ENCODE peak calls at places on chromosomes 1 and 21, in nine cellular contexts. One of them, this sample, is unnamed.

GRCh38 chr21:45078877-45079281 is 4.5 kb downstream of the ADARB1 start:
- DNase-seq in H9: no peak
- DNase-seq in dorsolateral prefrontal cortex: no peak
- DNase-seq in right lobe of liver: no peak
- DNase-seq in lower lobe of right lung: no peak
- DNase-seq in left ventricle myocardium inferior: no peak
- DNase-seq in hepatocyte: no peak
- DNase-seq in body of pancreas: no peak
- DNase-seq in tibial artery: no peak
- DNase-seq in this sample: peak; percentile 89

GRCh38 chr1:212437179-212437798 is 4.6 kb downstream of the NENF start:
- DNase-seq in H9: no peak
- DNase-seq in dorsolateral prefrontal cortex: no peak
- DNase-seq in right lobe of liver: no peak
- DNase-seq in lower lobe of right lung: no peak
- DNase-seq in left ventricle myocardium inferior: no peak
- DNase-seq in hepatocyte: no peak
- DNase-seq in body of pancreas: no peak
- DNase-seq in tibial artery: no peak
- DNase-seq in this sample: no peak

GRCh38 chr21:32283001-32283400 is 4.2 kb upstream of the MIS18A start:
- DNase-seq in H9: no peak
- DNase-seq in dorsolateral prefrontal cortex: no peak
- DNase-seq in right lobe of liver: no peak
- DNase-seq in lower lobe of right lung: no peak
- DNase-seq in left ventricle myocardium inferior: no peak
- DNase-seq in hepatocyte: no peak
- DNase-seq in body of pancreas: no peak
- DNase-seq in tibial artery: no peak
- DNase-seq in this sample: no peak

GRCh38 chr1:47191940-47192457 is 2.2 kb upstream of the PDZK1IP1 start:
- DNase-seq in H9: peak; percentile 20
- DNase-seq in dorsolateral prefrontal cortex: no peak
- DNase-seq in right lobe of liver: peak; percentile 14
- DNase-seq in lower lobe of right lung: no peak
- DNase-seq in left ventricle myocardium inferior: no peak
- DNase-seq in hepatocyte: no peak
- DNase-seq in body of pancreas: no peak
- DNase-seq in tibial artery: no peak
- DNase-seq in this sample: no peak

GRCh38 chr1:83959824-83960441 is 39.0 kb downstream of the TTLL7 start:
- DNase-seq in H9: no peak
- DNase-seq in dorsolateral prefrontal cortex: no peak
- DNase-seq in right lobe of liver: no peak
- DNase-seq in lower lobe of right lung: no peak
- DNase-seq in left ventricle myocardium inferior: no peak
- DNase-seq in hepatocyte: no peak
- DNase-seq in body of pancreas: no peak
- DNase-seq in tibial artery: no peak
- DNase-seq in this sample: no peak

GRCh38 chr1:183147735-183148134 is 38.3 kb upstream of the LAMC2 start:
- DNase-seq in H9: no peak
- DNase-seq in dorsolateral prefrontal cortex: no peak
- DNase-seq in right lobe of liver: no peak
- DNase-seq in lower lobe of right lung: no peak
- DNase-seq in left ventricle myocardium inferior: no peak
- DNase-seq in hepatocyte: no peak
- DNase-seq in body of pancreas: no peak
- DNase-seq in tibial artery: no peak
- DNase-seq in this sample: no peak

GRCh38 chr1:204569478-204569877 is 53.3 kb downstream of the MDM4 start:
- DNase-seq in H9: no peak
- DNase-seq in dorsolateral prefrontal cortex: no peak
- DNase-seq in right lobe of liver: no peak
- DNase-seq in lower lobe of right lung: no peak
- DNase-seq in left ventricle myocardium inferior: no peak
- DNase-seq in hepatocyte: no peak
- DNase-seq in body of pancreas: no peak
- DNase-seq in tibial artery: no peak
- DNase-seq in this sample: no peak

GRCh38 chr1:109499661-109500536 is 6.0 kb downstream of the CYB561D1 start:
- DNase-seq in H9: peak; percentile 80
- DNase-seq in dorsolateral prefrontal cortex: no peak
- DNase-seq in right lobe of liver: no peak
- DNase-seq in lower lobe of right lung: peak; percentile 68
- DNase-seq in left ventricle myocardium inferior: no peak
- DNase-seq in hepatocyte: peak; percentile 74
- DNase-seq in body of pancreas: peak; percentile 55
- DNase-seq in tibial artery: no peak
- DNase-seq in this sample: no peak

GRCh38 chr1:1098656-1099425 is 17.0 kb downstream of the C1orf159 start:
- DNase-seq in H9: no peak
- DNase-seq in dorsolateral prefrontal cortex: no peak
- DNase-seq in right lobe of liver: no peak
- DNase-seq in lower lobe of right lung: no peak
- DNase-seq in left ventricle myocardium inferior: no peak
- DNase-seq in hepatocyte: no peak
- DNase-seq in body of pancreas: no peak
- DNase-seq in tibial artery: peak; percentile 2
- DNase-seq in this sample: no peak

GRCh38 chr21:35473496-35473895 is 424.4 kb upstream of the RUNX1 start:
- DNase-seq in H9: no peak
- DNase-seq in dorsolateral prefrontal cortex: no peak
- DNase-seq in right lobe of liver: no peak
- DNase-seq in lower lobe of right lung: no peak
- DNase-seq in left ventricle myocardium inferior: no peak
- DNase-seq in hepatocyte: no peak
- DNase-seq in body of pancreas: no peak
- DNase-seq in tibial artery: no peak
- DNase-seq in this sample: no peak

GRCh38 chr21:16070207-16070651 is 340.4 kb downstream of the USP25 start:
- DNase-seq in H9: no peak
- DNase-seq in dorsolateral prefrontal cortex: peak; percentile 70
- DNase-seq in right lobe of liver: no peak
- DNase-seq in lower lobe of right lung: no peak
- DNase-seq in left ventricle myocardium inferior: no peak
- DNase-seq in hepatocyte: no peak
- DNase-seq in body of pancreas: no peak
- DNase-seq in tibial artery: no peak
- DNase-seq in this sample: no peak

GRCh38 chr1:68706639-68707317 is 209.9 kb upstream of the DEPDC1 start:
- DNase-seq in H9: no peak
- DNase-seq in dorsolateral prefrontal cortex: no peak
- DNase-seq in right lobe of liver: no peak
- DNase-seq in lower lobe of right lung: no peak
- DNase-seq in left ventricle myocardium inferior: no peak
- DNase-seq in hepatocyte: no peak
- DNase-seq in body of pancreas: no peak
- DNase-seq in tibial artery: no peak
- DNase-seq in this sample: no peak

GRCh38 chr1:213623103-213623581 is 364.6 kb upstream of the PROX1 start:
- DNase-seq in H9: no peak
- DNase-seq in dorsolateral prefrontal cortex: no peak
- DNase-seq in right lobe of liver: no peak
- DNase-seq in lower lobe of right lung: no peak
- DNase-seq in left ventricle myocardium inferior: no peak
- DNase-seq in hepatocyte: no peak
- DNase-seq in body of pancreas: no peak
- DNase-seq in tibial artery: no peak
- DNase-seq in this sample: no peak

GRCh38 chr1:24481098-24481497 is 21.5 kb upstream of the RCAN3 start:
- DNase-seq in H9: no peak
- DNase-seq in dorsolateral prefrontal cortex: no peak
- DNase-seq in right lobe of liver: no peak
- DNase-seq in lower lobe of right lung: no peak
- DNase-seq in left ventricle myocardium inferior: no peak
- DNase-seq in hepatocyte: no peak
- DNase-seq in body of pancreas: no peak
- DNase-seq in tibial artery: no peak
- DNase-seq in this sample: peak; percentile 76

GRCh38 chr1:64539808-64540207 is 69.9 kb downstream of the CACHD1 start:
- DNase-seq in H9: no peak
- DNase-seq in dorsolateral prefrontal cortex: no peak
- DNase-seq in right lobe of liver: peak; percentile 78
- DNase-seq in lower lobe of right lung: peak; percentile 60
- DNase-seq in left ventricle myocardium inferior: peak; percentile 69
- DNase-seq in hepatocyte: peak; percentile 67
- DNase-seq in body of pancreas: peak; percentile 80
- DNase-seq in tibial artery: peak; percentile 77
- DNase-seq in this sample: no peak

GRCh38 chr1:43616383-43616782 is 33.6 kb upstream of the KDM4A start:
- DNase-seq in H9: no peak
- DNase-seq in dorsolateral prefrontal cortex: no peak
- DNase-seq in right lobe of liver: no peak
- DNase-seq in lower lobe of right lung: peak; percentile 27
- DNase-seq in left ventricle myocardium inferior: no peak
- DNase-seq in hepatocyte: no peak
- DNase-seq in body of pancreas: no peak
- DNase-seq in tibial artery: no peak
- DNase-seq in this sample: no peak

GRCh38 chr1:43618521-43619313 is 31.2 kb upstream of the KDM4A start:
- DNase-seq in H9: no peak
- DNase-seq in dorsolateral prefrontal cortex: no peak
- DNase-seq in right lobe of liver: no peak
- DNase-seq in lower lobe of right lung: peak; percentile 23
- DNase-seq in left ventricle myocardium inferior: no peak
- DNase-seq in hepatocyte: no peak
- DNase-seq in body of pancreas: no peak
- DNase-seq in tibial artery: no peak
- DNase-seq in this sample: no peak

GRCh38 chr1:43614891-43615290 is 35.1 kb upstream of the KDM4A start:
- DNase-seq in H9: no peak
- DNase-seq in dorsolateral prefrontal cortex: no peak
- DNase-seq in right lobe of liver: no peak
- DNase-seq in lower lobe of right lung: no peak
- DNase-seq in left ventricle myocardium inferior: no peak
- DNase-seq in hepatocyte: no peak
- DNase-seq in body of pancreas: no peak
- DNase-seq in tibial artery: no peak
- DNase-seq in this sample: no peak

GRCh38 chr1:43617668-43618067 is 32.3 kb upstream of the KDM4A start:
- DNase-seq in H9: no peak
- DNase-seq in dorsolateral prefrontal cortex: no peak
- DNase-seq in right lobe of liver: no peak
- DNase-seq in lower lobe of right lung: peak; percentile 24
- DNase-seq in left ventricle myocardium inferior: no peak
- DNase-seq in hepatocyte: no peak
- DNase-seq in body of pancreas: no peak
- DNase-seq in tibial artery: no peak
- DNase-seq in this sample: no peak

DNA sequence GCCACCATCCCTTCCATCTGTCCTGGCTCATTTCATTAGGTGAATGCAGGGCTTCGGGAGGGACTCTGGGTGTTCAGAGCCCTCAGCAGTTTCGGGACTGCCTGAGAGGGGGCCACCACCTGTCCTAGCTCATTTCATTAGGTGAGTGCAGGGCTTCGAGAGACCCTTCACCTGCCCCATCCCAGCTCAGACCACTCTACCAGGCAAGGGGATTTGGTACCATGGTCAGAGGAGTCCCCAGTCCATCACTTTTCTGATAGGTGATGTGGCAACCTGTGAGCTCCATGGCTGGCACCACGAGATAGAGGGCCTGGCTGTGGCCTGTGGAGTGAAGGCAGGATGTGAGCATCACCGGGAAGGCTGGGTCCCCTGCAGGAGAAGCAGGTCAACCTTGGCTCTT is 32.9 kb upstream of the KDM4A start:
- DNase-seq in H9: no peak
- DNase-seq in dorsolateral prefrontal cortex: no peak
- DNase-seq in right lobe of liver: no peak
- DNase-seq in lower lobe of right lung: peak; percentile 20
- DNase-seq in left ventricle myocardium inferior: no peak
- DNase-seq in hepatocyte: no peak
- DNase-seq in body of pancreas: no peak
- DNase-seq in tibial artery: no peak
- DNase-seq in this sample: no peak
- H3K27ac ChIP-seq in H9: no peak overlapping the region
- H3K27ac ChIP-seq in dorsolateral prefrontal cortex: no peak overlapping the region
- H3K27ac ChIP-seq in right lobe of liver: no peak overlapping the region
- H3K27ac ChIP-seq in lower lobe of right lung: no peak overlapping the region
- H3K27ac ChIP-seq in left ventricle myocardium inferior: no peak overlapping the region
- H3K27ac ChIP-seq in hepatocyte: no peak overlapping the region
- H3K27ac ChIP-seq in body of pancreas: no peak overlapping the region
- H3K27ac ChIP-seq in tibial artery: no peak overlapping the region
- H3K27ac ChIP-seq in this sample: no peak overlapping the region

GRCh38 chr1:228031276-228031995 is 24.6 kb downstream of the WNT3A start:
- DNase-seq in H9: peak; percentile 15
- DNase-seq in dorsolateral prefrontal cortex: no peak
- DNase-seq in right lobe of liver: peak; percentile 18
- DNase-seq in lower lobe of right lung: peak; percentile 31
- DNase-seq in left ventricle myocardium inferior: peak; percentile 7
- DNase-seq in hepatocyte: no peak
- DNase-seq in body of pancreas: no peak
- DNase-seq in tibial artery: no peak
- DNase-seq in this sample: no peak
- TF ChIP-seq CTCF in H9: no peak
- TF ChIP-seq CTCF in dorsolateral prefrontal cortex: no peak
- TF ChIP-seq CTCF in right lobe of liver: no peak
- TF ChIP-seq CTCF in lower lobe of right lung: no peak
- TF ChIP-seq CTCF in left ventricle myocardium inferior: no peak
- TF ChIP-seq CTCF in hepatocyte: no peak
- TF ChIP-seq CTCF in body of pancreas: no peak
- TF ChIP-seq CTCF in tibial artery: no peak
- TF ChIP-seq CTCF in this sample: no peak

DNA sequence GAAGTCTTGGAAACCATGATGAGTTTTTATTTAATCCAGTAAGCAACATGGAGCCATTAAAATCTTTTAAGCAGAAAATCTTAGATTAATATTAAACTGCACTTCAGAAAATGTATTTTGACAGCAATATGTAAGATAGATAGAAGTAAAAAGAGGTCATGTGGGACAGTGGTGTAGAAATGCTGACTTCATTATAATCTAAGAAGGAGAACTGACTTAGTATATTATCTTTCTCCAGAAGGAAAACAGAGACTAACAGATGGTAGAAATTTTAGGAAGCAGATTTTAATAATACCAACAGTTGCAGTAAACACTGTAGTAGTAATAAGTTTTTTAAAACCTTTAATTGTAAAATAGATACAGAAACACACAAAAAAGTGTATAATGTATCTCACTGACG is 272.9 kb downstream of the TPR start:
- DNase-seq in H9: no peak
- DNase-seq in dorsolateral prefrontal cortex: no peak
- DNase-seq in right lobe of liver: no peak
- DNase-seq in lower lobe of right lung: no peak
- DNase-seq in left ventricle myocardium inferior: no peak
- DNase-seq in hepatocyte: no peak
- DNase-seq in body of pancreas: no peak
- DNase-seq in tibial artery: no peak
- DNase-seq in this sample: no peak
- H3K27ac ChIP-seq in H9: no peak overlapping the region
- H3K27ac ChIP-seq in dorsolateral prefrontal cortex: no peak overlapping the region
- H3K27ac ChIP-seq in right lobe of liver: no peak overlapping the region
- H3K27ac ChIP-seq in lower lobe of right lung: no peak overlapping the region
- H3K27ac ChIP-seq in left ventricle myocardium inferior: peak overlapping the region; percentile 62
- H3K27ac ChIP-seq in hepatocyte: no peak overlapping the region
- H3K27ac ChIP-seq in body of pancreas: no peak overlapping the region
- H3K27ac ChIP-seq in tibial artery: peak overlapping the region; percentile 46
- H3K27ac ChIP-seq in this sample: no peak overlapping the region

DNA sequence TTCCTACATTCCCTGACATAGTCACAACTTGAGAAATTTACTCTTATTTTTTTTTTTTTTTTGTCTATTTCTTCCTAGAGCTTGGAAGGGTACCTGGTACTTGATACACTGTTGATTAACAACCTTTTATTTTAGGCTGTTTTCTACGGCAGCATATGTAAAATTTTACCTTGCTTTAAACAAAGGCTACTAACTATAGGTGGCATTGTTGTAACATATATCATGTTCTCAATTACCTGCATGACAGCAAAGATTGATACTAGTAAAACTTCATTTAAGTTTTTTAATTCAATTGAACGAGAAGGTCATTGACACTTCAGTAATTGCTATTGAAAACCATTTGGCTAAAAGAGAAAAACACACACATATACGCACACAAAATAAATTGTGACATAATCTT is 238.3 kb upstream of the ESRRG start:
- DNase-seq in H9: no peak
- DNase-seq in dorsolateral prefrontal cortex: no peak
- DNase-seq in right lobe of liver: no peak
- DNase-seq in lower lobe of right lung: no peak
- DNase-seq in left ventricle myocardium inferior: no peak
- DNase-seq in hepatocyte: no peak
- DNase-seq in body of pancreas: no peak
- DNase-seq in tibial artery: no peak
- DNase-seq in this sample: no peak
- TF ChIP-seq CTCF in H9: no peak
- TF ChIP-seq CTCF in dorsolateral prefrontal cortex: no peak
- TF ChIP-seq CTCF in right lobe of liver: no peak
- TF ChIP-seq CTCF in lower lobe of right lung: no peak
- TF ChIP-seq CTCF in left ventricle myocardium inferior: no peak
- TF ChIP-seq CTCF in hepatocyte: peak; percentile 23
- TF ChIP-seq CTCF in body of pancreas: peak; percentile 11
- TF ChIP-seq CTCF in tibial artery: no peak
- TF ChIP-seq CTCF in this sample: no peak

This sample was measured in HL-60.